ENCODE peak calls at places on chromosomes 16 and 17, in five cellular contexts. G is Peyer's patch, N is heart left ventricle, J is IMR-90, L is adrenal gland. H is an unnamed sample.

GRCh38 chr17:11047228-11047627 is 193.8 kb upstream of the SHISA6 start:
- DNase-seq in L (no peak), G (no peak), J (no peak), N (no peak), H (no peak)

GRCh38 chr17:14301761-14302401 is 1.0 kb downstream of the HS3ST3B1 start:
- DNase-seq in J (peak), G (peak), N (peak), L (peak), H (peak)

GRCh38 chr17:36808181-36808661 is 129.1 kb upstream of the LHX1 start:
- DNase-seq in L (no peak), J (no peak), G (no peak), N (no peak), H (no peak)

GRCh38 chr17:52724578-52724977 is 566.1 kb upstream of the CA10 start:
- DNase-seq in L (no peak), N (no peak), G (no peak), J (no peak), H (no peak)

GRCh38 chr17:81735181-81736102 is 23.4 kb downstream of the SLC25A10 start:
- DNase-seq in N (no peak), G (peak), L (no peak), J (peak), H (peak)

GRCh38 chr16:23148166-23148512 is 1.1 kb downstream of the USP31 start:
- DNase-seq in G (no peak), J (no peak), L (no peak), N (no peak), H (no peak)

GRCh38 chr17:51638909-51639308 is 378.6 kb downstream of the UTP18 start:
- DNase-seq in N (no peak), J (no peak), L (no peak), G (no peak), H (no peak)

GRCh38 chr16:4860727-4861342 is 13.6 kb downstream of the UBN1 start:
- DNase-seq in J (no peak), L (no peak), N (no peak), G (no peak), H (no peak)

GRCh38 chr17:1150863-1151685 is 28.7 kb downstream of the ABR start:
- DNase-seq in L (no peak), J (no peak), G (no peak), N (no peak), H (no peak)

GRCh38 chr17:37743612-37743874 is 1.3 kb downstream of the HNF1B start:
- DNase-seq in N (no peak), J (no peak), G (no peak), L (no peak), H (peak)

GRCh38 chr16:77499373-77500285 is 64.8 kb upstream of the ADAMTS18 start:
- DNase-seq in L (peak), N (peak), G (no peak), J (no peak), H (no peak)

GRCh38 chr16:23434380-23434779 is 18.6 kb downstream of the COG7 start:
- DNase-seq in L (no peak), J (peak), G (no peak), N (no peak), H (no peak)

GRCh38 chr17:64739316-64740058 is 77.4 kb upstream of the SMURF2 start:
- DNase-seq in L (no peak), N (no peak), G (no peak), J (peak), H (no peak)

GRCh38 chr16:50839920-50840729 is 98.2 kb downstream of the CYLD start:
- DNase-seq in N (no peak), L (no peak), G (no peak), J (no peak), H (no peak)

GRCh38 chr17:12485361-12485911 is 180.3 kb upstream of the MYOCD start:
- DNase-seq in G (no peak), J (peak), N (no peak), L (no peak), H (no peak)

GRCh38 chr17:9890124-9890523 is 14.9 kb downstream of the RCVRN start:
- DNase-seq in L (no peak), G (no peak), J (no peak), N (no peak), H (no peak)

GRCh38 chr17:28335959-28336871 is 654 bp downstream of the TNFAIP1 start:
- DNase-seq in J (peak), L (peak), N (peak), G (no peak), H (peak)

GRCh38 chr17:73427198-73427597 is 115.4 kb upstream of the CDC42EP4 start:
- DNase-seq in J (no peak), N (no peak), L (no peak), G (no peak), H (no peak)

GRCh38 chr16:30349695-30350094 is 5.4 kb downstream of the CD2BP2 start:
- DNase-seq in J (no peak), L (no peak), N (no peak), G (no peak), H (no peak)

GRCh38 chr17:35243459-35244204 is 760 bp downstream of the SLFN5 start:
- DNase-seq in N (peak), G (peak), L (peak), J (peak), H (peak)
- TF ChIP-seq POLR2A in N (no peak), G (no peak), L (no peak), J (no peak), H (no peak)

DNA sequence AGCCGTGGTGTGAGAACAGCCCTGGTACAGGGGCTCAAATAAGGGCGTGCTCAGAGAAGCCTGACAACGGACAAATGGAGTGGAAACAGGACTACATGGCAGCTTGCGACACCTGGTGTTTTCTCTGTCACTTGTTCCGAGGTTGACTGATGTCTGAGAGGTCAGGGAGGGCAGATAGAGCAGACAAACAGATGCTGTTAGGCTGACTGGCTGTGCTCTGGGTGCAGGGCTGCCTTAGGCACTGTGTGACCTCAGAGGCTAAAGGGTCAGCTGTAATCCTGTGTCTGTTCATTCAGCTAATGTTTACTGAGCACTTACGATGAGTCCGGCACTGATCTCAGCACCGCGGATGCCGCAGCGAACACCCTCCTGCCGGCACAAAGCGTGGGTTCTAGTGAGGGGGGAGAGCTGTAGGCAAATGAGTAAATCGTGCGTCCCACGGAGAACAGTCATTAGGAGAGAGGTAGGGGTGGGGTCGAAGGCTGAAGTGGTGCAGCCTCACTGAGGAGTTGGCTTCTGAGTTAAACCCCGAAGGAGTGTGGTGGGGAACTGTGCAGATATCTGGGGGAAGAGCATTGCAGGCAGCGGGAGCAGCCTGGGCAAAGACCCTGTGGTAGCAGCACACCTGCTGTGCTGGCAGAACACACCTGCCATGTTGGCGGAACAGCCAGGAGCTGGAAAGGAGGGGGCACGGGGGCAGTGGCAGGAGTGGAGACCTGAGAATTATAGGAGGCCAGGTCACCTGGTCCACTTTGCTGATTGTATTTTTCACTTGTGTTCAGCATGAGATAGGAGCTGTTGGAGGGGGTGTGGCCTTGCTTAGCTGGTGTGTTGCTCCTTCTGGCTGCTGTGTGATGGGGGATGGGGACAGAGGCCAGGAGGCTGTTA is 35.0 kb downstream of the GPT2 start:
- DNase-seq in N (no peak), L (no peak), G (peak), J (no peak), H (peak)
- H3K27ac ChIP-seq in N (no peak), L (no peak), G (peak), J (no peak), H (peak)

DNA sequence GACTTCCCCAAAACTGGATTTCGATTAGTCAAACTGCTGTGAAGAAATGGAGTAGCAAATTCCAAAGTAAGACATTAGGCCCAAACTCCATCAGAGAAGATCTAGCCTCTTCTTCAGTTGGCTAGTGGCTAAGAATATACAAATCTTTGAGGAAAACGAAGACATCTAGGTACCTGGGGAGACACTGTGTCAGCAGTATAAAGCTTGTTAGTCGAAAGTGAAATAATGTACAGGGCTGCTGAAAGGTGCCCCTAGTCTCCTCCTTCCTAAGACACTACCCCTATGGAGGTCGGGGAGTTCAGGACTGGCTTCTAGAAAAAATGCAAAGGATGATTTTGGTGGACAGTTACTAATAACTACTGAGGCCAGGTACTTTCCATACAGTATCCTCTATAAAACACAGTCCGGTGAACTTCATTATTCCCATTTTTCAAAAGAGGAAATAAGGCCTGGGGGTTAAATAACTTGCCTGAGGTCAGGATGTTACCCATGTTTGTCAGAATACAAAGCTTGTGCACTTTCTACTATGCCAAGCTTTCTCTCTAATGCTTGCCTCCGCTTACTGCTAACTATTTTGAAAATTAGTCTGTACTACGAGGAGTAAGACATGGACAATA is 15.0 kb downstream of the DNAJC7 start:
- DNase-seq in J (no peak), L (no peak), N (no peak), G (no peak), H (no peak)
- TF ChIP-seq POLR2A in J (no peak), L (no peak), N (no peak), G (no peak), H (no peak)

GRCh38 chr16:88969361-88969831 is 7.6 kb downstream of the CBFA2T3 start:
- DNase-seq in J (no peak), L (no peak), G (no peak), N (no peak), H (no peak)
- H3K27ac ChIP-seq in J (no peak), L (no peak), G (peak), N (no peak), H (no peak)

GRCh38 chr17:2713881-2714280 is 2.3 kb upstream of the CLUH start:
- DNase-seq in N (no peak), L (no peak), G (no peak), J (no peak), H (no peak)
- TF ChIP-seq POLR2A in N (no peak), L (no peak), G (no peak), J (no peak), H (no peak)

H was measured in right lobe of liver.